ENCODE peak calls at places on chromosomes 16 and 17, in six cellular contexts. X is heart left ventricle, L is HCT116, C is adipocyte, M is heart right ventricle, Y is cardiac muscle cell. U is an unnamed sample.

GRCh38 chr16:9081183-9081582 is 10.3 kb upstream of the HAPSTR1 start:
- DNase-seq in X (no peak), L (no peak), C (no peak), M (no peak), Y (no peak), U (no peak)

GRCh38 chr16:54281535-54282201 is 4.9 kb downstream of the IRX3 start:
- DNase-seq in X (no peak), L (no peak), C (no peak), M (no peak), Y (no peak), U (no peak)

GRCh38 chr16:27641260-27641659 is 91.3 kb downstream of the KATNIP start:
- DNase-seq in X (no peak), L (no peak), C (no peak), M (no peak), Y (no peak), U (no peak)

GRCh38 chr17:78010759-78011158 is 52.3 kb downstream of the TNRC6C start:
- DNase-seq in X (no peak), L (no peak), C (no peak), M (no peak), Y (no peak), U (no peak)

GRCh38 chr17:35192708-35193107 is 1.5 kb downstream of the SLC35G3 start:
- DNase-seq in X (no peak), L (no peak), C (no peak), M (no peak), Y (no peak), U (no peak)

GRCh38 chr17:80319999-80320344 is 59.3 kb downstream of the RNF213 start:
- DNase-seq in X (no peak), L (no peak), C (no peak), M (no peak), Y (no peak), U (no peak)

GRCh38 chr17:76005263-76006149 is 4.9 kb downstream of the CDK3 start:
- DNase-seq in X (peak; percentile 82), L (peak; percentile 56), C (peak; percentile 91), M (peak; percentile 78), Y (peak; percentile 71), U (no peak)

GRCh38 chr17:70128727-70129238 is 40.5 kb upstream of the KCNJ2 start:
- DNase-seq in X (no peak), L (no peak), C (no peak), M (no peak), Y (no peak), U (no peak)

GRCh38 chr17:29376667-29377268 is 13.4 kb upstream of the TAOK1 start:
- DNase-seq in X (no peak), L (no peak), C (peak; percentile 92), M (peak; percentile 6), Y (peak; percentile 91), U (no peak)

GRCh38 chr17:80264793-80265075 is 4.1 kb downstream of the RNF213 start:
- DNase-seq in X (no peak), L (no peak), C (no peak), M (no peak), Y (no peak), U (no peak)

GRCh38 chr17:38564869-38565268 is 40.9 kb downstream of the SRCIN1 start:
- DNase-seq in X (no peak), L (no peak), C (no peak), M (no peak), Y (no peak), U (no peak)

GRCh38 chr16:1330260-1330914 is 3.1 kb upstream of the BAIAP3 start:
- DNase-seq in X (no peak), L (no peak), C (no peak), M (no peak), Y (no peak), U (no peak)

GRCh38 chr17:81476635-81477034 is 36.0 kb downstream of the ACTG1 start:
- DNase-seq in X (no peak), L (no peak), C (no peak), M (no peak), Y (no peak), U (no peak)

GRCh38 chr16:23434380-23434779 is 18.6 kb downstream of the COG7 start:
- DNase-seq in X (no peak), L (peak; percentile 59), C (peak; percentile 86), M (peak; percentile 31), Y (peak; percentile 84), U (no peak)

GRCh38 chr17:33291248-33292183 is 1.6 kb downstream of the ASIC2 start:
- DNase-seq in X (no peak), L (no peak), C (no peak), M (no peak), Y (peak; percentile 24), U (peak; percentile 46)

GRCh38 chr16:50354629-50355456 is 13.9 kb downstream of the BRD7 start:
- DNase-seq in X (no peak), L (no peak), C (peak; percentile 71), M (no peak), Y (peak; percentile 23), U (no peak)

GRCh38 chr17:48577330-48577945 is 712 bp downstream of the HOXB4 start:
- DNase-seq in X (no peak), L (no peak), C (no peak), M (no peak), Y (no peak), U (no peak)

GRCh38 chr17:74686761-74687160 is 26.0 kb downstream of the CD300LF start:
- DNase-seq in X (no peak), L (no peak), C (no peak), M (no peak), Y (no peak), U (no peak)
- H3K27me3 ChIP-seq in X (no peaks in the 10 kb centered on the region), L (peaks cover 23% of the 10 kb centered on the region), C (peaks cover 35% of the 10 kb centered on the region), M (no peaks in the 10 kb centered on the region), Y (peaks cover 3% of the 10 kb centered on the region), U (no peaks in the 10 kb centered on the region)

GRCh38 chr17:6497496-6498221 is 53.4 kb downstream of the PIMREG start:
- DNase-seq in X (no peak), L (no peak), C (no peak), M (no peak), Y (no peak), U (peak; percentile 24)

GRCh38 chr17:6496636-6497441 is 52.6 kb downstream of the PIMREG start:
- DNase-seq in X (no peak), L (no peak), C (no peak), M (no peak), Y (no peak), U (peak; percentile 13)

GRCh38 chr17:6494239-6494941 is 50.1 kb downstream of the PIMREG start:
- DNase-seq in X (no peak), L (no peak), C (no peak), M (no peak), Y (no peak), U (peak; percentile 44)

GRCh38 chr17:6496116-6496481 is 51.8 kb downstream of the PIMREG start:
- DNase-seq in X (no peak), L (no peak), C (no peak), M (no peak), Y (peak; percentile 37), U (peak; percentile 31)

GRCh38 chr17:6495450-6496115 is 51.3 kb downstream of the PIMREG start:
- DNase-seq in X (no peak), L (no peak), C (no peak), M (no peak), Y (no peak), U (peak; percentile 26)
- H3K4me3 ChIP-seq in X (no peak overlapping the region), L (no peak overlapping the region), C (no peak overlapping the region), M (no peak overlapping the region), Y (no peak overlapping the region), U (no peak overlapping the region)

DNA sequence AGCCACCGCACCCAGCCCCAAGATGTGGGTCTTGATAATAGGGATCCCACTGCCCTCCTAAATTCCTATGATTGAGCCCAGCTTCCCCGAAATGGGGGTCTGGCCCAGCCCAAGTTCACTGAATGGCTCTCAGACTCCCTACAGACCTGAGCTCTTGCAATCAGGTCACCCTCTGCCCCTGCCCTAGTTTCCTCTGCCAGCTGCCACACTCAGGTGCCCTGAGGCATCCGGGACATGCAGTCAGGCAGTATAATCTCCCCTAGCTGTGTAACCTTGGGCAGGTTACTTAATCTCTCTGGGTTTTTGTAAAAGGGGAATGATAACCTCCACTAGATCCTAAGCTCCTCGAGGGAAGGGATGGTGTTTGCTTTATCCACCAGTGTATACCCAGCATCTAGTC is 61.1 kb upstream of the TOB1 start:
- DNase-seq in X (no peak), L (no peak), C (no peak), M (no peak), Y (no peak), U (no peak)
- H3K4me1 ChIP-seq in X (peaks cover 29% of the 10 kb centered on the region), L (peaks cover 12% of the 10 kb centered on the region), C (peaks cover 29% of the 10 kb centered on the region), M (peaks cover 24% of the 10 kb centered on the region), Y (peaks cover 26% of the 10 kb centered on the region), U (peaks cover 14% of the 10 kb centered on the region)

GRCh38 chr17:37092041-37092440 is 143.3 kb downstream of the AATF start:
- DNase-seq in X (no peak), L (no peak), C (no peak), M (no peak), Y (no peak), U (no peak)
- H3K27me3 ChIP-seq in X (no peaks in the 10 kb centered on the region), L (no peaks in the 10 kb centered on the region), C (no peaks in the 10 kb centered on the region), M (no peaks in the 10 kb centered on the region), Y (no peaks in the 10 kb centered on the region), U (no peaks in the 10 kb centered on the region)

DNA sequence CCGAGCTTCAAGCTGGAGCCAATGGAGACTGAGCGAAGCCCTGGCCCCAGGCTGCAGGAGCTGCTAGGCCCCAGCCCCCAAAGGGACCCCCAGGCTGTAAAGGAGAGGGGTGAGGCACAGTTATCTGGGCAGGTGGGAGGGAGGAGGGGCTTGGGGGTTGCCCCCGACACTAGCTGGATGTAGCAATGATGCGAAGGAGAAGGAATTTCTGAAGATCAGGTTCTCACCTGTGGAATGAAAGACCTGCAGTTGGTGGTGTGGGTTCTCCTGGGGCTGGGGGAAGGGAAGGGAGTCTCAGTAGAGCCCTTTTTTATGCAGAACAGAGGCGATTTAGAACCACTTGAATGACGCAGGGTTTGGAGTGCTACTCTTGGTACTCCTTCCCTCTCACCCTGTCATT is 1.8 kb downstream of the ZNF263 start:
- DNase-seq in X (no peak), L (no peak), C (no peak), M (no peak), Y (no peak), U (no peak)
- H3K4me3 ChIP-seq in X (peak overlapping the region; percentile 94), L (peak overlapping the region; percentile 69), C (peak overlapping the region; percentile 99), M (peak overlapping the region; percentile 98), Y (peak overlapping the region; percentile 90), U (peak overlapping the region; percentile 75)

GRCh38 chr17:64507418-64507766 is 615 bp downstream of the CEP95 start:
- DNase-seq in X (no peak), L (no peak), C (peak; percentile 90), M (peak; percentile 18), Y (peak; percentile 79), U (no peak)
- H3K4me1 ChIP-seq in X (peaks cover 44% of the 10 kb centered on the region), L (peaks cover 28% of the 10 kb centered on the region), C (peaks cover 28% of the 10 kb centered on the region), M (peaks cover 43% of the 10 kb centered on the region), Y (peaks cover 14% of the 10 kb centered on the region), U (peaks cover 44% of the 10 kb centered on the region)